ENCODE peak calls at places on chromosomes 3 and 15, in four cellular contexts. One of them, this sample, is unnamed.

GRCh38 chr15:60155661-60156060 is 151.6 kb downstream of the FOXB1 start:
- DNase-seq in endothelial cell of umbilical vein: no peak
- DNase-seq in brain microvascular endothelial cell: peak; percentile 26
- DNase-seq in neural progenitor cell: no peak
- DNase-seq in this sample: no peak

GRCh38 chr3:16897254-16897926 is 12.6 kb downstream of the PLCL2 start:
- DNase-seq in brain microvascular endothelial cell: no peak
- DNase-seq in neural progenitor cell: no peak
- DNase-seq in endothelial cell of umbilical vein: no peak
- DNase-seq in this sample: no peak

GRCh38 chr3:5231536-5231935 is 44.0 kb downstream of the EDEM1 start:
- DNase-seq in endothelial cell of umbilical vein: no peak
- DNase-seq in brain microvascular endothelial cell: no peak
- DNase-seq in neural progenitor cell: no peak
- DNase-seq in this sample: no peak

GRCh38 chr3:183619624-183620274 is 15.7 kb upstream of the KLHL24 start:
- DNase-seq in endothelial cell of umbilical vein: no peak
- DNase-seq in brain microvascular endothelial cell: no peak
- DNase-seq in neural progenitor cell: no peak
- DNase-seq in this sample: no peak

GRCh38 chr3:148074916-148075315 is 622.8 kb upstream of the AGTR1 start:
- DNase-seq in neural progenitor cell: no peak
- DNase-seq in endothelial cell of umbilical vein: no peak
- DNase-seq in brain microvascular endothelial cell: no peak
- DNase-seq in this sample: no peak

GRCh38 chr3:71332813-71333212 is 250.7 kb downstream of the FOXP1 start:
- DNase-seq in brain microvascular endothelial cell: no peak
- DNase-seq in neural progenitor cell: no peak
- DNase-seq in endothelial cell of umbilical vein: no peak
- DNase-seq in this sample: no peak

GRCh38 chr3:87311309-87311708 is 34.9 kb upstream of the POU1F1 start:
- DNase-seq in brain microvascular endothelial cell: no peak
- DNase-seq in neural progenitor cell: no peak
- DNase-seq in endothelial cell of umbilical vein: no peak
- DNase-seq in this sample: no peak

GRCh38 chr3:158111861-158112260 is 2.0 kb downstream of the RSRC1 start:
- DNase-seq in endothelial cell of umbilical vein: no peak
- DNase-seq in brain microvascular endothelial cell: no peak
- DNase-seq in neural progenitor cell: no peak
- DNase-seq in this sample: no peak

GRCh38 chr3:190830031-190830430 is 32.5 kb downstream of the GMNC start:
- DNase-seq in endothelial cell of umbilical vein: no peak
- DNase-seq in brain microvascular endothelial cell: no peak
- DNase-seq in neural progenitor cell: no peak
- DNase-seq in this sample: no peak

GRCh38 chr3:174321549-174321948 is 537.6 kb upstream of the NAALADL2 start:
- DNase-seq in endothelial cell of umbilical vein: no peak
- DNase-seq in brain microvascular endothelial cell: no peak
- DNase-seq in neural progenitor cell: no peak
- DNase-seq in this sample: no peak

GRCh38 chr3:184085389-184085852 is 11.4 kb upstream of the HTR3E start:
- DNase-seq in brain microvascular endothelial cell: no peak
- DNase-seq in neural progenitor cell: no peak
- DNase-seq in endothelial cell of umbilical vein: peak; percentile 59
- DNase-seq in this sample: peak; percentile 75

GRCh38 chr3:138594150-138594934 is at the start of gene CEP70:
- DNase-seq in neural progenitor cell: peak; percentile 97
- DNase-seq in brain microvascular endothelial cell: peak; percentile 87
- DNase-seq in endothelial cell of umbilical vein: peak; percentile 96
- DNase-seq in this sample: peak; percentile 91

GRCh38 chr15:95016511-95017219 is 785.3 kb downstream of the MCTP2 start:
- DNase-seq in neural progenitor cell: no peak
- DNase-seq in endothelial cell of umbilical vein: peak; percentile 47
- DNase-seq in brain microvascular endothelial cell: no peak
- DNase-seq in this sample: no peak

GRCh38 chr3:127822836-127823589 is 698 bp upstream of the MGLL start:
- DNase-seq in neural progenitor cell: peak; percentile 66
- DNase-seq in brain microvascular endothelial cell: no peak
- DNase-seq in endothelial cell of umbilical vein: no peak
- DNase-seq in this sample: no peak

GRCh38 chr3:25783661-25784512 is 644 bp upstream of the NGLY1 start:
- DNase-seq in endothelial cell of umbilical vein: peak; percentile 68
- DNase-seq in neural progenitor cell: peak; percentile 86
- DNase-seq in brain microvascular endothelial cell: peak; percentile 32
- DNase-seq in this sample: peak; percentile 18

GRCh38 chr15:95134306-95135100 is 903.1 kb downstream of the MCTP2 start:
- DNase-seq in neural progenitor cell: no peak
- DNase-seq in endothelial cell of umbilical vein: no peak
- DNase-seq in brain microvascular endothelial cell: no peak
- DNase-seq in this sample: no peak

GRCh38 chr3:56810912-56811544 is 9.3 kb upstream of the ARHGEF3 start:
- DNase-seq in neural progenitor cell: no peak
- DNase-seq in endothelial cell of umbilical vein: no peak
- DNase-seq in brain microvascular endothelial cell: no peak
- DNase-seq in this sample: peak; percentile 5

GRCh38 chr3:54307616-54308180 is 185.3 kb downstream of the CACNA2D3 start:
- DNase-seq in endothelial cell of umbilical vein: no peak
- DNase-seq in neural progenitor cell: peak; percentile 50
- DNase-seq in brain microvascular endothelial cell: no peak
- DNase-seq in this sample: no peak

GRCh38 chr3:129417354-129417753 is 11.1 kb downstream of the EFCAB12 start:
- DNase-seq in brain microvascular endothelial cell: no peak
- DNase-seq in neural progenitor cell: no peak
- DNase-seq in endothelial cell of umbilical vein: peak; percentile 92
- DNase-seq in this sample: no peak

GRCh38 chr3:112681822-112682325 is 40.9 kb upstream of the CCDC80 start:
- DNase-seq in endothelial cell of umbilical vein: peak; percentile 64
- DNase-seq in neural progenitor cell: no peak
- DNase-seq in brain microvascular endothelial cell: peak; percentile 56
- DNase-seq in this sample: no peak

DNA sequence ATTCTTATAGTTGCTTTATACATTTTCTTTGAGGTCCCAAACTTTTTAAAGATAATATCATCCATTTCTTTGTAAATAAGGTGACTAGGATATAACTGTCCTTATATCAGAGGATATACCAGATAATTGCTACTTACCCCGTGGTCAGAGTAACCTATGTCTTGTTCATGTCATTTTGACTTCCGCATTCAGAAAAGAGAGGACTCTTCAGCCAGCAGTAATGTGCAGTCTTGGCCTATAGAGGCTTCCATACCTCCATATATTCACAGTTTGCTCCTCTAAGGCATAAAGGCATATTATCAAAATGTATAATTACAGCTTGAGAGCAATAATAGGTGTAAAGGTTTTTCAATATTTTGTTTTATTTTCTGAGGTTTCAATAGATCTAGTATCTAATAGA is 38.5 kb downstream of the EPHA6 start:
- DNase-seq in endothelial cell of umbilical vein: no peak
- DNase-seq in neural progenitor cell: no peak
- DNase-seq in brain microvascular endothelial cell: no peak
- DNase-seq in this sample: no peak
- TF ChIP-seq CTCF in endothelial cell of umbilical vein: no peak
- TF ChIP-seq CTCF in neural progenitor cell: no peak
- TF ChIP-seq CTCF in brain microvascular endothelial cell: no peak
- TF ChIP-seq CTCF in this sample: no peak

GRCh38 chr3:126472277-126473006 is 3.2 kb downstream of the ZXDC start:
- DNase-seq in endothelial cell of umbilical vein: peak; percentile 88
- DNase-seq in brain microvascular endothelial cell: peak; percentile 56
- DNase-seq in neural progenitor cell: no peak
- DNase-seq in this sample: peak; percentile 96
- H3K27ac ChIP-seq in endothelial cell of umbilical vein: peak overlapping the region; percentile 43
- H3K27ac ChIP-seq in brain microvascular endothelial cell: no peak overlapping the region
- H3K27ac ChIP-seq in neural progenitor cell: no peak overlapping the region
- H3K27ac ChIP-seq in this sample: peak overlapping the region; percentile 93

DNA sequence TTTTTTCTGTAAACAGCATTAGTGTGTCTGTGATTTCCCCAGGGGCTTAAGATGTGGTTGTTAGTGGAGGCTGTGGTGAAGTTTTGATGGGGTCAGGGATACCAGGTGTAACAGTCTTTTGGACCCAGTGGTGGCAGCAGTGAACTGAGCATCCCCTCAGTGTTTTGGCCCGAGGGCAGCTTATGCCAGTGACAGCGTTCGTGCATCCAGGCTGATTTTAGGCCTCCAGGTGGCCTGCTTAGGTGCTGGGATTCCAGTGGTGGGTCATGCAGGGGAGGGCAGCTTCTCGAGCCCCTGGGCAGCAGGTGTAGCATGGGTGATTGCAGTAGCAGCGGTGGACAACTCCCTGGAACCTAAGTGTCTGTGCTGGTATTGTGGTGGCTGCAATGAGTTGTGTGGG is 29.2 kb downstream of the STT3B start:
- DNase-seq in neural progenitor cell: peak; percentile 28
- DNase-seq in endothelial cell of umbilical vein: no peak
- DNase-seq in brain microvascular endothelial cell: no peak
- DNase-seq in this sample: no peak
- TF ChIP-seq CTCF in neural progenitor cell: peak; percentile 24
- TF ChIP-seq CTCF in endothelial cell of umbilical vein: no peak
- TF ChIP-seq CTCF in brain microvascular endothelial cell: no peak
- TF ChIP-seq CTCF in this sample: no peak

DNA sequence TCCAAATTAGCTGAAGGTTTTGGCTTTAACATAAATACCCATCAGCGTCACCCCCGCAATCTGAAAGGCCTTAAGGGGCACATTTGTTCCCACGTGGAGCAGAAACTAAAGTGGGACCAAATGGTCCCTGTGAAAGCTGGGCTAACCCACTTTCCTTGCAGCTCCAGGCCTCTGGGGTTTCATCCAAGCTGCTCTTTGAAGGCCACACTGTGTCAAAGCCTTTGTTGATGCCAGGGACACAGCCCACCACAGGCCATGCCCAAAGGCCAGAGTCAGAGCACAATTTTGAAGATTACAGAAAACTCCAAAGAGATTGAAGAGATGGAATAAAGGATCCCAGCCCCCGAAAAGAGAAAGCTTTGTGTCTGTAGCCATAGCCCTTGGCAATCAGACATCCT is 2.7 kb upstream of the ADPGK start:
- DNase-seq in brain microvascular endothelial cell: no peak
- DNase-seq in neural progenitor cell: no peak
- DNase-seq in endothelial cell of umbilical vein: no peak
- DNase-seq in this sample: no peak
- H3K27ac ChIP-seq in brain microvascular endothelial cell: no peak overlapping the region
- H3K27ac ChIP-seq in neural progenitor cell: no peak overlapping the region
- H3K27ac ChIP-seq in endothelial cell of umbilical vein: no peak overlapping the region
- H3K27ac ChIP-seq in this sample: no peak overlapping the region

GRCh38 chr15:80982205-80982604 is 7.4 kb downstream of the MESD start:
- DNase-seq in brain microvascular endothelial cell: no peak
- DNase-seq in endothelial cell of umbilical vein: no peak
- DNase-seq in neural progenitor cell: no peak
- DNase-seq in this sample: no peak
- TF ChIP-seq CTCF in brain microvascular endothelial cell: no peak
- TF ChIP-seq CTCF in endothelial cell of umbilical vein: no peak
- TF ChIP-seq CTCF in neural progenitor cell: peak; percentile 17
- TF ChIP-seq CTCF in this sample: no peak

DNA sequence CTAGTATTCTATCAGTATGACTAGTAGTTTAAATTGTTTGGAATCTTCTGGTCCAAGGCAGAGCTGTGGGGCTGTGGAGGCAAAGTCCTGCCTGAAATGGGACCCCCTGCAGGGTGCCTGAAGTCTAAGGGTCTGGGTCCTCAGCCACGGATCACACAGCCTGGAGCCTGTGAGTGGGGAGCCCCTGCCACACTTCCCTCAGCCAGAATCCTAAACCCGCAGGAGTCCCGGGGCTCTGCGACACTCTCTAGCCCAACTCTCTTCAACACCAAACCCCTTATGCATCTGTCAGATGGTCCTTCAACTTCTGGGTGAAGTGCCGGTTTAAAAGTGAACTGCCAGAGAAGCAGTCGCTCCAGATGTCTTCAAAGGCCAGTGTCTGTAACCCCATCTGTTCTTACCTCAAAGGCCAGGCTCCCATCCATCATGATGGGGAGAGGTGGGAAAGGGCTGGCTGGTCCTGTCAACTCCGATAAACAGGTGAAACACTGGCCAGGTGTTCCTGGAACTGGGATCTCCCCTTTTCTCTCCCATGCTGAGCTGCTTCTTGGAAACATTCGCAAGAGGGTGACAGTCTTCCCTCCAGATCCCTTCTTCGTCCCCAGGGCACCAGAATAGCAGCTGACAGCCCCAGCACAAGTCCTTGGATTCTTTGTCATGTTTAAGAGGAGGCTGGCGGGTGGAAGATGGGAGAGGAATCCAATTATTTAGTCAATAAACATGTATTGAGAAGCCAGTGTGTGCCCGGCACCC is 45.6 kb downstream of the CPN2 start:
- DNase-seq in neural progenitor cell: no peak
- DNase-seq in brain microvascular endothelial cell: no peak
- DNase-seq in endothelial cell of umbilical vein: no peak
- DNase-seq in this sample: no peak
- H3K27ac ChIP-seq in neural progenitor cell: no peak overlapping the region
- H3K27ac ChIP-seq in brain microvascular endothelial cell: no peak overlapping the region
- H3K27ac ChIP-seq in endothelial cell of umbilical vein: no peak overlapping the region
- H3K27ac ChIP-seq in this sample: no peak overlapping the region

GRCh38 chr3:9782777-9783176 is 9.5 kb downstream of the TADA3 start:
- DNase-seq in neural progenitor cell: no peak
- DNase-seq in endothelial cell of umbilical vein: no peak
- DNase-seq in brain microvascular endothelial cell: no peak
- DNase-seq in this sample: no peak
- TF ChIP-seq CTCF in neural progenitor cell: peak; percentile 25
- TF ChIP-seq CTCF in endothelial cell of umbilical vein: no peak
- TF ChIP-seq CTCF in brain microvascular endothelial cell: no peak
- TF ChIP-seq CTCF in this sample: peak; percentile 48

DNA sequence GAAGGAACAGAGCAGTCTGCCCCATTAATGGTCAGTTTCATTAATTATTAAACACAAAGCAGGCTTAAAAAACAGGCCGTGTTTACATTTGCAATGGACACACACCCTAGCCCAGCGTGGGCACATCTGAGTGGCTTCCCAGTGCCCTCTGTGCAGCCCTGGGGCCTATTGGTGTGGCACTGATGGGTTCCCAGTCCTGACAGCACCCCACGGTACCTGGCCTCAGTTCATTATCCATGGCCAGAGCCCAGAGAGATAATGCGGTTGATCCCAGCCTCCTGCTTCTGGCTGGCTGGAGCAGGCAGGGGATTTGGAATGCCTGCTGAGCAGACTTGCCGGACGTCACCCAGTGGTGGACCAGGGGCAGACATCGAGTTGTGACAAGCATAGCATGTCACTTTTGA is 110.5 kb upstream of the ABHD17C start:
- DNase-seq in neural progenitor cell: peak; percentile 14
- DNase-seq in endothelial cell of umbilical vein: no peak
- DNase-seq in brain microvascular endothelial cell: no peak
- DNase-seq in this sample: no peak
- H3K27ac ChIP-seq in neural progenitor cell: no peak overlapping the region
- H3K27ac ChIP-seq in endothelial cell of umbilical vein: no peak overlapping the region
- H3K27ac ChIP-seq in brain microvascular endothelial cell: no peak overlapping the region
- H3K27ac ChIP-seq in this sample: peak overlapping the region; percentile 55